ENCODE peak calls at places on chromosomes 7 and 10, in ten cellular contexts. I is hypothalamus; Q is ACHN; L is activated CD4-positive, CD25-positive, alpha-beta regulatory T cell; Z is NCI-H345; X is kidney; C is lower lobe of right lung; F is NCI-H2029 treated with DMSO at 0.1 percent for 48 hours; O is stimulated activated CD4-positive, alpha-beta T cell treated with anti-CD3 and anti-CD28 coated beads, TNF-alpha, amount 100 ng/mL, for 4 hours; Y is LoVo. D is an unnamed sample.

GRCh38 chr10:110413903-110414562 is 83.7 kb upstream of the DUSP5 start:
- DNase-seq in C (no peak), I (no peak), L (no peak), Y (no peak), X (no peak), Z (no peak), F (no peak), O (no peak), Q (peak; percentile 41), D (peak; percentile 32)

GRCh38 chr10:128462026-128462425 is 335.8 kb upstream of the MKI67 start:
- DNase-seq in F (no peak), Q (no peak), O (no peak), X (no peak), I (no peak), C (no peak), L (no peak), Y (no peak), Z (no peak), D (no peak)

GRCh38 chr7:44678468-44679179 is 70.0 kb upstream of the ZMIZ2 start:
- DNase-seq in Z (no peak), C (no peak), L (no peak), O (no peak), Y (no peak), Q (peak; percentile 22), X (no peak), I (no peak), F (no peak), D (peak; percentile 45)

GRCh38 chr7:116582806-116583444 is 58.1 kb downstream of the CAV1 start:
- DNase-seq in Q (peak; percentile 45), O (no peak), F (no peak), X (no peak), C (no peak), I (no peak), L (no peak), Y (no peak), Z (no peak), D (peak; percentile 94)

GRCh38 chr10:62443866-62444265 is 69.7 kb downstream of the ZNF365 start:
- DNase-seq in Z (no peak), Q (no peak), X (no peak), O (no peak), C (no peak), L (no peak), Y (no peak), I (no peak), F (no peak), D (no peak)

GRCh38 chr10:70920519-70920918 is 32.2 kb upstream of the PCBD1 start:
- DNase-seq in Q (no peak), C (peak; percentile 93), L (no peak), Y (peak; percentile 24), Z (peak; percentile 55), O (no peak), I (no peak), F (peak; percentile 36), X (peak; percentile 93), D (no peak)

GRCh38 chr10:101285519-101286070 is 56.3 kb upstream of the LBX1 start:
- DNase-seq in F (no peak), O (no peak), L (no peak), X (no peak), Q (no peak), Y (no peak), Z (peak; percentile 74), C (no peak), I (no peak), D (no peak)

GRCh38 chr10:62010366-62010765 is 108.9 kb downstream of the ARID5B start:
- DNase-seq in C (no peak), Q (no peak), X (no peak), Y (no peak), L (no peak), F (no peak), I (no peak), Z (no peak), O (no peak), D (no peak)

GRCh38 chr7:54811016-54811924 is 52.3 kb upstream of the SEC61G start:
- DNase-seq in F (no peak), L (no peak), I (no peak), Y (no peak), Z (no peak), C (no peak), O (no peak), X (no peak), Q (no peak), D (peak; percentile 80)

GRCh38 chr7:107975394-107976013 is 27.5 kb downstream of the LAMB1 start:
- DNase-seq in L (no peak), Z (no peak), O (no peak), F (no peak), Q (no peak), I (no peak), Y (no peak), C (no peak), X (no peak), D (no peak)

GRCh38 chr10:64574371-64574770 is 1053.2 kb downstream of the REEP3 start:
- DNase-seq in L (no peak), Y (no peak), I (no peak), C (no peak), X (no peak), Q (no peak), Z (no peak), O (no peak), F (no peak), D (no peak)

GRCh38 chr7:127588019-127588696 is at the start of gene ARF5:
- DNase-seq in O (peak; percentile 82), X (peak; percentile 96), Y (peak; percentile 94), L (peak; percentile 79), Q (peak; percentile 91), I (peak; percentile 88), C (peak; percentile 91), Z (peak; percentile 88), F (peak; percentile 8), D (peak; percentile 76)

GRCh38 chr7:148022832-148023231 is 567.7 kb upstream of the C7orf33 start:
- DNase-seq in Z (no peak), X (no peak), Q (no peak), C (no peak), I (no peak), F (no peak), Y (no peak), L (no peak), O (no peak), D (no peak)

GRCh38 chr10:69742928-69743602 is 58.6 kb upstream of the COL13A1 start:
- DNase-seq in O (no peak), Q (peak; percentile 47), Y (no peak), X (no peak), Z (peak; percentile 0), I (peak; percentile 10), C (no peak), L (no peak), F (no peak), D (peak; percentile 32)

GRCh38 chr10:127148066-127148932 is 48.1 kb downstream of the INSYN2A start:
- DNase-seq in Y (no peak), I (no peak), Q (peak; percentile 94), X (no peak), L (no peak), O (no peak), C (no peak), F (no peak), Z (no peak), D (peak; percentile 89)

GRCh38 chr10:70565556-70566514 is 36.7 kb downstream of the PRF1 start:
- DNase-seq in I (no peak), C (no peak), Z (no peak), L (no peak), F (no peak), Q (no peak), Y (no peak), O (no peak), X (peak; percentile 56), D (no peak)

GRCh38 chr10:133058267-133059092 is 29.2 kb upstream of the ADGRA1 start:
- DNase-seq in Z (no peak), I (no peak), O (no peak), Y (no peak), C (no peak), Q (no peak), X (no peak), F (no peak), L (no peak), D (no peak)

GRCh38 chr7:107966701-107967100 is 36.3 kb downstream of the LAMB1 start:
- DNase-seq in Q (peak; percentile 94), Y (peak; percentile 11), X (no peak), O (no peak), F (peak; percentile 86), I (no peak), L (no peak), C (no peak), Z (peak; percentile 62), D (peak; percentile 95)

GRCh38 chr7:98348726-98349474 is 52.0 kb downstream of the BAIAP2L1 start:
- DNase-seq in I (no peak), O (no peak), Z (no peak), C (peak; percentile 55), X (no peak), Y (peak; percentile 60), F (no peak), L (no peak), Q (no peak), D (no peak)

GRCh38 chr7:28020302-28020940 is 160.2 kb downstream of the JAZF1 start:
- DNase-seq in L (no peak), I (peak; percentile 77), C (no peak), F (peak; percentile 74), Z (peak; percentile 71), Y (peak; percentile 90), X (no peak), Q (peak; percentile 88), O (no peak), D (peak; percentile 80)

GRCh38 chr10:123480845-123481244 is 185.3 kb upstream of the GPR26 start:
- DNase-seq in X (no peak), C (no peak), I (no peak), Z (no peak), F (no peak), O (no peak), Q (no peak), Y (no peak), L (no peak), D (no peak)

GRCh38 chr7:1455241-1455939 is 3.9 kb downstream of the MICALL2 start:
- DNase-seq in I (no peak), L (no peak), O (no peak), Z (no peak), Y (peak; percentile 41), X (peak; percentile 97), C (peak; percentile 90), F (peak; percentile 81), Q (no peak), D (no peak)

GRCh38 chr10:6052247-6053221 is 9.6 kb downstream of the IL2RA start:
- DNase-seq in Q (no peak), Z (no peak), Y (no peak), I (no peak), O (peak; percentile 56), C (no peak), X (no peak), L (peak; percentile 41), F (no peak), D (peak; percentile 15)

GRCh38 chr10:25059990-25060389 is 43.6 kb downstream of the THNSL1 start:
- DNase-seq in Z (no peak), L (no peak), X (peak; percentile 74), O (no peak), Y (peak; percentile 85), I (no peak), Q (peak; percentile 51), C (peak; percentile 63), F (no peak), D (peak; percentile 86)

GRCh38 chr10:104622598-104623209 is 18.4 kb upstream of the SORCS3 start:
- DNase-seq in Z (peak; percentile 5), O (no peak), X (no peak), Y (peak; percentile 52), L (no peak), F (no peak), Q (peak; percentile 61), C (no peak), I (no peak), D (peak; percentile 46)

GRCh38 chr10:7480742-7481381 is 70.0 kb upstream of the SFMBT2 start:
- DNase-seq in C (no peak), X (no peak), Q (no peak), L (no peak), Z (no peak), I (no peak), F (no peak), Y (no peak), O (no peak), D (no peak)

GRCh38 chr7:12067156-12067831 is 143.8 kb upstream of the TMEM106B start:
- DNase-seq in I (peak; percentile 9), C (no peak), Z (peak; percentile 60), L (no peak), F (peak; percentile 37), Q (peak; percentile 81), Y (peak; percentile 74), X (peak; percentile 43), O (peak; percentile 16), D (peak; percentile 74)

GRCh38 chr7:73918926-73919693 is 58.2 kb downstream of the TMEM270 start:
- DNase-seq in C (peak; percentile 16), Z (no peak), Y (no peak), O (no peak), L (no peak), I (no peak), F (no peak), X (peak; percentile 34), Q (no peak), D (no peak)